ENCODE peak calls at places on chromosomes 11 and 22, in eight cellular contexts. Q is neural crest cell; O is stimulated activated CD4-positive, alpha-beta T cell treated with anti-CD3 and anti-CD28 coated beads, TNF-alpha, amount 100 ng/mL, for 24 hours; S is lower leg skin; P is fibroblast of mammary gland; J is Panc1; U is NCI-H1105 treated with DMSO at 0.1 percent for 48 hours; Z is mucosa of gallbladder. W is an unnamed sample.

GRCh38 chr11:46427364-46427763 is 35.8 kb upstream of the CHRM4 start:
- DNase-seq in O (no peak), U (no peak), S (no peak), J (no peak), Z (no peak), P (no peak), Q (no peak), W (no peak)

GRCh38 chr22:32991353-32992115 is 66.6 kb downstream of the SYN3 start:
- DNase-seq in P (peak), S (peak), J (no peak), U (peak), O (no peak), Z (no peak), Q (no peak), W (peak)

GRCh38 chr11:18455686-18456372 is at the start of gene LDHAL6A:
- DNase-seq in J (no peak), Z (no peak), S (no peak), P (no peak), Q (no peak), U (no peak), O (no peak), W (no peak)

GRCh38 chr11:1449516-1450270 is 36.9 kb downstream of the MOB2 start:
- DNase-seq in Z (no peak), O (no peak), P (no peak), S (no peak), J (no peak), U (no peak), Q (no peak), W (no peak)

GRCh38 chr22:39463277-39463676 is 6.5 kb downstream of the MGAT3 start:
- DNase-seq in O (no peak), Q (no peak), Z (no peak), P (no peak), S (no peak), J (no peak), U (no peak), W (no peak)

GRCh38 chr11:19498986-19499669 is 213.5 kb upstream of the NAV2 start:
- DNase-seq in Q (no peak), J (no peak), P (peak), S (no peak), U (peak), Z (no peak), O (no peak), W (no peak)

GRCh38 chr11:66851698-66852465 is 5.0 kb upstream of the LRFN4 start:
- DNase-seq in S (no peak), P (no peak), Z (no peak), O (peak), U (no peak), J (no peak), Q (no peak), W (no peak)

GRCh38 chr22:22820626-22821025 is 67.0 kb upstream of the IGLL5 start:
- DNase-seq in J (no peak), Z (no peak), Q (no peak), S (no peak), P (no peak), U (no peak), O (no peak), W (no peak)

GRCh38 chr11:132453411-132453810 is 1078.9 kb downstream of the OPCML start:
- DNase-seq in U (no peak), J (no peak), S (no peak), Z (no peak), Q (no peak), O (no peak), P (no peak), W (no peak)

GRCh38 chr11:21588754-21589153 is 604.1 kb upstream of the ANO5 start:
- DNase-seq in Q (no peak), J (no peak), P (no peak), O (no peak), Z (no peak), U (no peak), S (no peak), W (no peak)

GRCh38 chr11:63536669-63537292 is at the start of gene PLAAT4:
- DNase-seq in J (no peak), Z (peak), P (peak), U (no peak), Q (no peak), O (no peak), S (no peak), W (peak)

GRCh38 chr11:61775106-61775505 is 17.3 kb downstream of the TMEM258 start:
- DNase-seq in O (no peak), P (no peak), U (no peak), Z (no peak), S (no peak), Q (no peak), J (no peak), W (no peak)

W was measured in MCF 10A.